ENCODE peak calls at places on chromosomes 5 and 9, in five cellular contexts. One of them, this sample, is unnamed.
A peak's percentile ranks its signal among the peaks of the same experiment; 100 is the strongest.

GRCh38 chr5:83133797-83134196 is 56.5 kb downstream of the XRCC4 start:
- DNase-seq in HuH-7.5: no peak
- DNase-seq in HTR-8/SVneo: no peak
- DNase-seq in OCI-LY7: no peak
- DNase-seq in NCI-H524: no peak
- DNase-seq in this sample: no peak

GRCh38 chr9:15115702-15116639 is 191.0 kb downstream of the TTC39B start:
- DNase-seq in NCI-H524: peak; percentile 13
- DNase-seq in HuH-7.5: no peak
- DNase-seq in HTR-8/SVneo: no peak
- DNase-seq in OCI-LY7: no peak
- DNase-seq in this sample: no peak

GRCh38 chr9:93677641-93678136 is 101.3 kb downstream of the PHF2 start:
- DNase-seq in HuH-7.5: no peak
- DNase-seq in OCI-LY7: no peak
- DNase-seq in NCI-H524: no peak
- DNase-seq in HTR-8/SVneo: no peak
- DNase-seq in this sample: no peak

GRCh38 chr5:146553446-146553845 is 37.5 kb upstream of the GPR151 start:
- DNase-seq in HuH-7.5: no peak
- DNase-seq in NCI-H524: no peak
- DNase-seq in OCI-LY7: no peak
- DNase-seq in HTR-8/SVneo: no peak
- DNase-seq in this sample: peak; percentile 51

GRCh38 chr5:43731573-43731972 is 128.6 kb downstream of the NNT start:
- DNase-seq in HuH-7.5: no peak
- DNase-seq in NCI-H524: no peak
- DNase-seq in HTR-8/SVneo: no peak
- DNase-seq in OCI-LY7: no peak
- DNase-seq in this sample: no peak

GRCh38 chr9:115548826-115549225 is 430.9 kb upstream of the TNC start:
- DNase-seq in HTR-8/SVneo: no peak
- DNase-seq in OCI-LY7: no peak
- DNase-seq in NCI-H524: no peak
- DNase-seq in HuH-7.5: no peak
- DNase-seq in this sample: no peak

GRCh38 chr5:130706696-130707095 is 458.4 kb downstream of the HINT1 start:
- DNase-seq in OCI-LY7: no peak
- DNase-seq in HTR-8/SVneo: no peak
- DNase-seq in HuH-7.5: no peak
- DNase-seq in NCI-H524: no peak
- DNase-seq in this sample: no peak

GRCh38 chr9:70031141-70031545 is 12.5 kb upstream of the MAMDC2 start:
- DNase-seq in HuH-7.5: no peak
- DNase-seq in NCI-H524: no peak
- DNase-seq in OCI-LY7: no peak
- DNase-seq in HTR-8/SVneo: peak; percentile 62
- DNase-seq in this sample: no peak

GRCh38 chr9:16207161-16207560 is 654.3 kb downstream of the CCDC171 start:
- DNase-seq in OCI-LY7: no peak
- DNase-seq in HuH-7.5: no peak
- DNase-seq in HTR-8/SVneo: no peak
- DNase-seq in NCI-H524: no peak
- DNase-seq in this sample: no peak

GRCh38 chr5:38226091-38226490 is 32.3 kb upstream of the EGFLAM start:
- DNase-seq in HuH-7.5: no peak
- DNase-seq in OCI-LY7: no peak
- DNase-seq in HTR-8/SVneo: no peak
- DNase-seq in NCI-H524: no peak
- DNase-seq in this sample: no peak

GRCh38 chr5:77230727-77231469 is 20.4 kb downstream of the PDE8B start:
- DNase-seq in NCI-H524: no peak
- DNase-seq in HTR-8/SVneo: no peak
- DNase-seq in OCI-LY7: peak; percentile 11
- DNase-seq in HuH-7.5: no peak
- DNase-seq in this sample: no peak

GRCh38 chr9:134010310-134010709 is 15.0 kb upstream of the BRD3OS start:
- DNase-seq in OCI-LY7: no peak
- DNase-seq in HTR-8/SVneo: no peak
- DNase-seq in NCI-H524: no peak
- DNase-seq in HuH-7.5: no peak
- DNase-seq in this sample: no peak

GRCh38 chr9:134227451-134228411 is 63.4 kb upstream of the RNU6ATAC start:
- DNase-seq in NCI-H524: no peak
- DNase-seq in HuH-7.5: no peak
- DNase-seq in OCI-LY7: no peak
- DNase-seq in HTR-8/SVneo: no peak
- DNase-seq in this sample: no peak

GRCh38 chr5:464446-464842 is 21.5 kb downstream of the EXOC3 start:
- DNase-seq in HTR-8/SVneo: no peak
- DNase-seq in NCI-H524: no peak
- DNase-seq in HuH-7.5: no peak
- DNase-seq in OCI-LY7: no peak
- DNase-seq in this sample: no peak

GRCh38 chr9:120791161-120791560 is 2.1 kb downstream of the FBXW2 start:
- DNase-seq in HuH-7.5: no peak
- DNase-seq in OCI-LY7: no peak
- DNase-seq in NCI-H524: no peak
- DNase-seq in HTR-8/SVneo: no peak
- DNase-seq in this sample: no peak

GRCh38 chr5:56676091-56676768 is 139.1 kb upstream of the MAP3K1 start:
- DNase-seq in HuH-7.5: no peak
- DNase-seq in HTR-8/SVneo: no peak
- DNase-seq in NCI-H524: no peak
- DNase-seq in OCI-LY7: no peak
- DNase-seq in this sample: no peak

GRCh38 chr5:81688215-81688614 is 62.7 kb downstream of the SSBP2 start:
- DNase-seq in NCI-H524: no peak
- DNase-seq in HuH-7.5: no peak
- DNase-seq in OCI-LY7: no peak
- DNase-seq in HTR-8/SVneo: no peak
- DNase-seq in this sample: no peak

GRCh38 chr5:302951-303350 is 18.6 kb upstream of the AHRR start:
- DNase-seq in OCI-LY7: no peak
- DNase-seq in HuH-7.5: no peak
- DNase-seq in NCI-H524: no peak
- DNase-seq in HTR-8/SVneo: no peak
- DNase-seq in this sample: no peak

GRCh38 chr5:126044111-126044668 is 379.0 kb upstream of the GRAMD2B start:
- DNase-seq in HuH-7.5: no peak
- DNase-seq in OCI-LY7: no peak
- DNase-seq in HTR-8/SVneo: peak; percentile 47
- DNase-seq in NCI-H524: no peak
- DNase-seq in this sample: peak; percentile 12

GRCh38 chr9:97396256-97396655 is 15.6 kb upstream of the TDRD7 start:
- DNase-seq in HTR-8/SVneo: no peak
- DNase-seq in NCI-H524: no peak
- DNase-seq in OCI-LY7: no peak
- DNase-seq in HuH-7.5: no peak
- DNase-seq in this sample: no peak

GRCh38 chr5:102090770-102091169 is 205.3 kb downstream of the SLCO4C1 start:
- DNase-seq in HTR-8/SVneo: peak; percentile 10
- DNase-seq in HuH-7.5: peak; percentile 12
- DNase-seq in OCI-LY7: peak; percentile 29
- DNase-seq in NCI-H524: peak; percentile 66
- DNase-seq in this sample: peak; percentile 21

GRCh38 chr9:13915591-13916301 is 398.2 kb downstream of the NFIB start:
- DNase-seq in OCI-LY7: no peak
- DNase-seq in NCI-H524: no peak
- DNase-seq in HuH-7.5: no peak
- DNase-seq in HTR-8/SVneo: no peak
- DNase-seq in this sample: no peak

GRCh38 chr5:6686916-6687409 is 26.3 kb upstream of the TENT4A start:
- DNase-seq in OCI-LY7: no peak
- DNase-seq in HuH-7.5: no peak
- DNase-seq in NCI-H524: no peak
- DNase-seq in HTR-8/SVneo: peak; percentile 50
- DNase-seq in this sample: peak; percentile 21

GRCh38 chr5:68290260-68290674 is 74.7 kb downstream of the PIK3R1 start:
- DNase-seq in HuH-7.5: no peak
- DNase-seq in OCI-LY7: no peak
- DNase-seq in HTR-8/SVneo: no peak
- DNase-seq in NCI-H524: peak; percentile 56
- DNase-seq in this sample: no peak

GRCh38 chr9:137048655-137049543 is 2.9 kb upstream of the NPDC1 start:
- DNase-seq in HTR-8/SVneo: no peak
- DNase-seq in HuH-7.5: no peak
- DNase-seq in OCI-LY7: no peak
- DNase-seq in NCI-H524: peak; percentile 37
- DNase-seq in this sample: peak; percentile 42

GRCh38 chr5:169226904-169227303 is 74.0 kb downstream of the SLIT3 start:
- DNase-seq in HuH-7.5: no peak
- DNase-seq in NCI-H524: no peak
- DNase-seq in HTR-8/SVneo: no peak
- DNase-seq in OCI-LY7: no peak
- DNase-seq in this sample: no peak

GRCh38 chr9:118170032-118170955 is 466.1 kb downstream of the TLR4 start:
- DNase-seq in OCI-LY7: peak; percentile 16
- DNase-seq in NCI-H524: peak; percentile 84
- DNase-seq in HTR-8/SVneo: peak; percentile 21
- DNase-seq in HuH-7.5: peak; percentile 12
- DNase-seq in this sample: peak; percentile 55

GRCh38 chr5:58135571-58136335 is 324.1 kb downstream of the PLK2 start:
- DNase-seq in NCI-H524: no peak
- DNase-seq in OCI-LY7: no peak
- DNase-seq in HuH-7.5: no peak
- DNase-seq in HTR-8/SVneo: no peak
- DNase-seq in this sample: no peak

This sample was measured in HAP-1.